ENCODE peak calls at places on chromosomes 11 and 22, in six cellular contexts. One of them, this sample, is unnamed.

GRCh38 chr22:33656808-33657628 is 263.3 kb downstream of the LARGE1 start:
- DNase-seq in iris pigment epithelial cell: no peak
- DNase-seq in sciatic nerve: no peak
- DNase-seq in NCI-H187 treated with DMSO at 0.1 percent for 48 hours: no peak
- DNase-seq in CD4-positive, alpha-beta T cell: no peak
- DNase-seq in SJSA1: no peak
- DNase-seq in this sample: no peak

GRCh38 chr11:35335226-35335625 is 84.1 kb downstream of the SLC1A2 start:
- DNase-seq in iris pigment epithelial cell: peak
- DNase-seq in sciatic nerve: no peak
- DNase-seq in NCI-H187 treated with DMSO at 0.1 percent for 48 hours: no peak
- DNase-seq in CD4-positive, alpha-beta T cell: no peak
- DNase-seq in SJSA1: no peak
- DNase-seq in this sample: no peak

GRCh38 chr22:40504285-40505249 is 132.0 kb downstream of the MRTFA start:
- DNase-seq in iris pigment epithelial cell: no peak
- DNase-seq in sciatic nerve: no peak
- DNase-seq in NCI-H187 treated with DMSO at 0.1 percent for 48 hours: no peak
- DNase-seq in CD4-positive, alpha-beta T cell: no peak
- DNase-seq in SJSA1: no peak
- DNase-seq in this sample: no peak

GRCh38 chr11:72639475-72640375 is 34.5 kb downstream of the PDE2A start:
- DNase-seq in iris pigment epithelial cell: no peak
- DNase-seq in sciatic nerve: no peak
- DNase-seq in NCI-H187 treated with DMSO at 0.1 percent for 48 hours: no peak
- DNase-seq in CD4-positive, alpha-beta T cell: no peak
- DNase-seq in SJSA1: no peak
- DNase-seq in this sample: no peak

GRCh38 chr22:28072066-28072465 is 153.0 kb upstream of the PITPNB start:
- DNase-seq in iris pigment epithelial cell: no peak
- DNase-seq in sciatic nerve: no peak
- DNase-seq in NCI-H187 treated with DMSO at 0.1 percent for 48 hours: no peak
- DNase-seq in CD4-positive, alpha-beta T cell: no peak
- DNase-seq in SJSA1: no peak
- DNase-seq in this sample: no peak

GRCh38 chr11:68012843-68013610 is 2.9 kb downstream of the ALDH3B1 start:
- DNase-seq in iris pigment epithelial cell: peak
- DNase-seq in sciatic nerve: peak
- DNase-seq in NCI-H187 treated with DMSO at 0.1 percent for 48 hours: no peak
- DNase-seq in CD4-positive, alpha-beta T cell: no peak
- DNase-seq in SJSA1: peak
- DNase-seq in this sample: peak

GRCh38 chr11:70552441-70553150 is 154.3 kb downstream of the CTTN start:
- DNase-seq in iris pigment epithelial cell: no peak
- DNase-seq in sciatic nerve: no peak
- DNase-seq in NCI-H187 treated with DMSO at 0.1 percent for 48 hours: no peak
- DNase-seq in CD4-positive, alpha-beta T cell: no peak
- DNase-seq in SJSA1: no peak
- DNase-seq in this sample: no peak

GRCh38 chr22:50474711-50475651 is at the start of gene SBF1:
- DNase-seq in iris pigment epithelial cell: peak
- DNase-seq in sciatic nerve: peak
- DNase-seq in NCI-H187 treated with DMSO at 0.1 percent for 48 hours: no peak
- DNase-seq in CD4-positive, alpha-beta T cell: peak
- DNase-seq in SJSA1: peak
- DNase-seq in this sample: no peak

GRCh38 chr22:28978158-28978557 is 83.5 kb downstream of the C22orf31 start:
- DNase-seq in iris pigment epithelial cell: peak
- DNase-seq in sciatic nerve: no peak
- DNase-seq in NCI-H187 treated with DMSO at 0.1 percent for 48 hours: no peak
- DNase-seq in CD4-positive, alpha-beta T cell: no peak
- DNase-seq in SJSA1: peak
- DNase-seq in this sample: no peak

GRCh38 chr11:126502159-126502558 is 146.7 kb downstream of the ST3GAL4 start:
- DNase-seq in iris pigment epithelial cell: no peak
- DNase-seq in sciatic nerve: peak
- DNase-seq in NCI-H187 treated with DMSO at 0.1 percent for 48 hours: no peak
- DNase-seq in CD4-positive, alpha-beta T cell: no peak
- DNase-seq in SJSA1: no peak
- DNase-seq in this sample: no peak

GRCh38 chr22:38824587-38824986 is 19.2 kb downstream of the NPTXR start:
- DNase-seq in iris pigment epithelial cell: peak
- DNase-seq in sciatic nerve: no peak
- DNase-seq in NCI-H187 treated with DMSO at 0.1 percent for 48 hours: no peak
- DNase-seq in CD4-positive, alpha-beta T cell: no peak
- DNase-seq in SJSA1: peak
- DNase-seq in this sample: no peak

GRCh38 chr11:40029406-40029805 is 1430.0 kb downstream of the LRRC4C start:
- DNase-seq in iris pigment epithelial cell: no peak
- DNase-seq in sciatic nerve: no peak
- DNase-seq in NCI-H187 treated with DMSO at 0.1 percent for 48 hours: no peak
- DNase-seq in CD4-positive, alpha-beta T cell: no peak
- DNase-seq in SJSA1: no peak
- DNase-seq in this sample: no peak

GRCh38 chr11:85627332-85627997 is at the start of gene DLG2:
- DNase-seq in iris pigment epithelial cell: peak
- DNase-seq in sciatic nerve: peak
- DNase-seq in NCI-H187 treated with DMSO at 0.1 percent for 48 hours: no peak
- DNase-seq in CD4-positive, alpha-beta T cell: no peak
- DNase-seq in SJSA1: peak
- DNase-seq in this sample: no peak

GRCh38 chr11:27717801-27718229 is 17.6 kb upstream of the BDNF start:
- DNase-seq in iris pigment epithelial cell: peak
- DNase-seq in sciatic nerve: no peak
- DNase-seq in NCI-H187 treated with DMSO at 0.1 percent for 48 hours: no peak
- DNase-seq in CD4-positive, alpha-beta T cell: no peak
- DNase-seq in SJSA1: peak
- DNase-seq in this sample: no peak

GRCh38 chr22:37985751-37986281 is 1.5 kb upstream of the SOX10 start:
- DNase-seq in iris pigment epithelial cell: no peak
- DNase-seq in sciatic nerve: no peak
- DNase-seq in NCI-H187 treated with DMSO at 0.1 percent for 48 hours: no peak
- DNase-seq in CD4-positive, alpha-beta T cell: no peak
- DNase-seq in SJSA1: no peak
- DNase-seq in this sample: no peak

GRCh38 chr22:35777335-35777975 is 59.8 kb downstream of the APOL5 start:
- DNase-seq in iris pigment epithelial cell: peak
- DNase-seq in sciatic nerve: no peak
- DNase-seq in NCI-H187 treated with DMSO at 0.1 percent for 48 hours: no peak
- DNase-seq in CD4-positive, alpha-beta T cell: no peak
- DNase-seq in SJSA1: peak
- DNase-seq in this sample: peak

GRCh38 chr11:20592741-20593140 is 6.7 kb upstream of the SLC6A5 start:
- DNase-seq in iris pigment epithelial cell: no peak
- DNase-seq in sciatic nerve: no peak
- DNase-seq in NCI-H187 treated with DMSO at 0.1 percent for 48 hours: no peak
- DNase-seq in CD4-positive, alpha-beta T cell: no peak
- DNase-seq in SJSA1: no peak
- DNase-seq in this sample: no peak